ENCODE peak calls at places on chromosome 17, in five cellular contexts. U is astrocyte of the hippocampus, N is DMS153, Z is T follicular helper cell, C is stomach. Q is an unnamed sample.

GRCh38 chr17:4487820-4488716 is 10.6 kb upstream of the SPNS2 start:
- DNase-seq in U (no peak), N (no peak), Z (no peak), C (no peak), Q (no peak)

GRCh38 chr17:68122587-68122986 is 87.1 kb downstream of the KPNA2 start:
- DNase-seq in C (no peak), Z (no peak), U (no peak), N (no peak), Q (no peak)

GRCh38 chr17:50487213-50488096 is 8.8 kb downstream of the RSAD1 start:
- DNase-seq in N (no peak), C (peak; percentile 45), U (no peak), Z (no peak), Q (no peak)

GRCh38 chr17:78683031-78683961 is 98.8 kb downstream of the CYTH1 start:
- DNase-seq in U (no peak), C (no peak), N (no peak), Z (no peak), Q (no peak)

GRCh38 chr17:81648013-81648706 is 8.2 kb downstream of the PDE6G start:
- DNase-seq in C (no peak), Z (no peak), U (peak; percentile 28), N (no peak), Q (no peak)

GRCh38 chr17:64262422-64263260 is at the start of gene TEX2:
- DNase-seq in C (peak; percentile 81), U (peak; percentile 51), Z (peak; percentile 59), N (no peak), Q (peak; percentile 66)

GRCh38 chr17:78374631-78375274 is 3.7 kb upstream of the PGS1 start:
- DNase-seq in Z (no peak), C (no peak), N (no peak), U (peak; percentile 85), Q (no peak)

GRCh38 chr17:59172436-59173004 is 17.0 kb downstream of the PRR11 start:
- DNase-seq in C (no peak), N (no peak), Z (no peak), U (no peak), Q (no peak)

GRCh38 chr17:80949451-80950421 is 41.9 kb upstream of the CHMP6 start:
- DNase-seq in C (no peak), U (no peak), Z (no peak), N (no peak), Q (peak; percentile 6)

GRCh38 chr17:64005734-64006167 is 7.6 kb downstream of the PRR29 start:
- DNase-seq in Z (no peak), U (no peak), C (peak; percentile 64), N (peak; percentile 81), Q (peak; percentile 33)

GRCh38 chr17:4859816-4860625 is 26.9 kb downstream of the MINK1 start:
- DNase-seq in N (no peak), C (no peak), U (no peak), Z (no peak), Q (no peak)

GRCh38 chr17:50130778-50131317 is 888 bp upstream of the SAMD14 start:
- DNase-seq in C (no peak), Z (no peak), U (no peak), N (peak; percentile 38), Q (no peak)

GRCh38 chr17:39920218-39921210 is 2.1 kb upstream of the GSDMB start:
- DNase-seq in U (no peak), C (no peak), N (no peak), Z (no peak), Q (no peak)

GRCh38 chr17:19978206-19978802 is 676 bp upstream of the AKAP10 start:
- DNase-seq in Z (no peak), U (no peak), C (no peak), N (no peak), Q (no peak)

GRCh38 chr17:39051001-39051605 is 83.9 kb upstream of the FBXO47 start:
- DNase-seq in U (no peak), Z (no peak), N (no peak), C (peak; percentile 13), Q (no peak)

GRCh38 chr17:2337152-2337810 is at the start of gene SGSM2:
- DNase-seq in N (no peak), C (peak; percentile 65), Z (peak; percentile 71), U (peak; percentile 82), Q (peak; percentile 65)

GRCh38 chr17:48732688-48733629 is 4.4 kb upstream of the HOXB13 start:
- DNase-seq in Z (no peak), N (no peak), U (no peak), C (no peak), Q (no peak)

GRCh38 chr17:72158895-72159885 is 38.4 kb downstream of the SOX9 start:
- DNase-seq in Z (no peak), N (no peak), C (no peak), U (peak; percentile 77), Q (no peak)

GRCh38 chr17:75619506-75620431 is 13.5 kb upstream of the SMIM5 start:
- DNase-seq in N (peak; percentile 33), U (peak; percentile 73), Z (no peak), C (no peak), Q (no peak)

GRCh38 chr17:68172461-68172954 is 75.3 kb upstream of the AMZ2 start:
- DNase-seq in C (peak; percentile 82), N (peak; percentile 55), Z (peak; percentile 66), U (peak; percentile 74), Q (peak; percentile 81)

GRCh38 chr17:8131844-8132441 is 8.0 kb upstream of the HES7 start:
- DNase-seq in C (no peak), U (no peak), N (no peak), Z (no peak), Q (no peak)

GRCh38 chr17:48497103-48497502 is 33.7 kb downstream of the HOXB1 start:
- DNase-seq in Z (no peak), N (no peak), C (no peak), U (no peak), Q (no peak)

GRCh38 chr17:1474402-1475189 is 17.9 kb downstream of the MYO1C start:
- DNase-seq in C (no peak), Z (no peak), N (no peak), U (no peak), Q (no peak)

GRCh38 chr17:50035421-50035879 is 20.5 kb upstream of the ITGA3 start:
- DNase-seq in N (no peak), C (no peak), U (no peak), Z (no peak), Q (no peak)

GRCh38 chr17:28756025-28756804 is 12.4 kb downstream of the TRAF4 start:
- DNase-seq in C (no peak), N (no peak), U (no peak), Z (no peak), Q (no peak)

GRCh38 chr17:79075433-79075805 is 795 bp downstream of the ENGASE start:
- DNase-seq in U (no peak), N (no peak), Z (no peak), C (no peak), Q (no peak)

GRCh38 chr17:29615048-29615385 is 7.7 kb downstream of the CORO6 start:
- DNase-seq in Z (no peak), U (no peak), C (no peak), N (no peak), Q (peak; percentile 54)

GRCh38 chr17:37221865-37222264 is 153.9 kb upstream of the C17orf78 start:
- DNase-seq in N (no peak), U (no peak), C (no peak), Z (no peak), Q (no peak)

GRCh38 chr17:60141111-60142018 is 8.4 kb upstream of the CA4 start:
- DNase-seq in N (no peak), U (no peak), C (peak; percentile 89), Z (no peak), Q (no peak)

GRCh38 chr17:68509151-68510057 is 2.8 kb upstream of the PRKAR1A start:
- DNase-seq in C (no peak), U (no peak), Z (no peak), N (peak; percentile 87), Q (peak; percentile 58)

GRCh38 chr17:67549787-67550186 is 167.9 kb upstream of the NOL11 start:
- DNase-seq in N (no peak), C (no peak), U (no peak), Z (no peak), Q (no peak)

GRCh38 chr17:48814504-48814903 is 2.5 kb downstream of the TTLL6 start:
- DNase-seq in C (peak; percentile 61), U (peak; percentile 58), N (no peak), Z (peak; percentile 38), Q (peak; percentile 73)

Q was measured in transverse colon.